ENCODE peak calls at places on chromosomes 16 and 17, in five cellular contexts. One of them, this sample, is unnamed.

GRCh38 chr17:60169921-60170817 is 20.4 kb downstream of the CA4 start:
- DNase-seq in activated CD8-positive, alpha-beta memory T cell treated with anti-CD3 and anti-CD28 coated beads, Interleukin-2, amount 50 U/mL, for 4 hours: no peak
- DNase-seq in NCI-H226: peak; percentile 12
- DNase-seq in putamen: no peak
- DNase-seq in SW 1271: no peak
- DNase-seq in this sample: peak; percentile 61

GRCh38 chr16:68257251-68257905 is 6.9 kb upstream of the SLC7A6 start:
- DNase-seq in putamen: no peak
- DNase-seq in activated CD8-positive, alpha-beta memory T cell treated with anti-CD3 and anti-CD28 coated beads, Interleukin-2, amount 50 U/mL, for 4 hours: no peak
- DNase-seq in SW 1271: no peak
- DNase-seq in NCI-H226: no peak
- DNase-seq in this sample: no peak

GRCh38 chr16:75377971-75378386 is 55.3 kb downstream of the CFDP1 start:
- DNase-seq in SW 1271: peak; percentile 89
- DNase-seq in NCI-H226: peak; percentile 94
- DNase-seq in putamen: peak; percentile 60
- DNase-seq in activated CD8-positive, alpha-beta memory T cell treated with anti-CD3 and anti-CD28 coated beads, Interleukin-2, amount 50 U/mL, for 4 hours: no peak
- DNase-seq in this sample: peak; percentile 97

GRCh38 chr17:51563961-51564360 is 303.6 kb downstream of the UTP18 start:
- DNase-seq in activated CD8-positive, alpha-beta memory T cell treated with anti-CD3 and anti-CD28 coated beads, Interleukin-2, amount 50 U/mL, for 4 hours: no peak
- DNase-seq in SW 1271: no peak
- DNase-seq in NCI-H226: no peak
- DNase-seq in putamen: no peak
- DNase-seq in this sample: no peak

GRCh38 chr17:75390982-75391381 is 14.5 kb downstream of the GRB2 start:
- DNase-seq in putamen: no peak
- DNase-seq in NCI-H226: no peak
- DNase-seq in activated CD8-positive, alpha-beta memory T cell treated with anti-CD3 and anti-CD28 coated beads, Interleukin-2, amount 50 U/mL, for 4 hours: no peak
- DNase-seq in SW 1271: no peak
- DNase-seq in this sample: no peak

GRCh38 chr17:34997355-34997862 is 17.1 kb downstream of the LIG3 start:
- DNase-seq in SW 1271: no peak
- DNase-seq in activated CD8-positive, alpha-beta memory T cell treated with anti-CD3 and anti-CD28 coated beads, Interleukin-2, amount 50 U/mL, for 4 hours: no peak
- DNase-seq in putamen: no peak
- DNase-seq in NCI-H226: no peak
- DNase-seq in this sample: no peak

GRCh38 chr17:2792541-2793169 is 3.6 kb upstream of the RAP1GAP2 start:
- DNase-seq in SW 1271: no peak
- DNase-seq in NCI-H226: no peak
- DNase-seq in putamen: no peak
- DNase-seq in activated CD8-positive, alpha-beta memory T cell treated with anti-CD3 and anti-CD28 coated beads, Interleukin-2, amount 50 U/mL, for 4 hours: peak; percentile 73
- DNase-seq in this sample: no peak

GRCh38 chr16:2824626-2825025 is 5.5 kb upstream of the ZG16B start:
- DNase-seq in activated CD8-positive, alpha-beta memory T cell treated with anti-CD3 and anti-CD28 coated beads, Interleukin-2, amount 50 U/mL, for 4 hours: no peak
- DNase-seq in putamen: no peak
- DNase-seq in NCI-H226: no peak
- DNase-seq in SW 1271: no peak
- DNase-seq in this sample: no peak

GRCh38 chr16:10858203-10858602 is 18.8 kb upstream of the CIITA start:
- DNase-seq in SW 1271: no peak
- DNase-seq in putamen: no peak
- DNase-seq in NCI-H226: no peak
- DNase-seq in activated CD8-positive, alpha-beta memory T cell treated with anti-CD3 and anti-CD28 coated beads, Interleukin-2, amount 50 U/mL, for 4 hours: no peak
- DNase-seq in this sample: no peak

GRCh38 chr16:29821663-29822115 is 1.4 kb downstream of the MVP start:
- DNase-seq in putamen: no peak
- DNase-seq in NCI-H226: peak; percentile 93
- DNase-seq in activated CD8-positive, alpha-beta memory T cell treated with anti-CD3 and anti-CD28 coated beads, Interleukin-2, amount 50 U/mL, for 4 hours: no peak
- DNase-seq in SW 1271: peak; percentile 83
- DNase-seq in this sample: peak; percentile 86

GRCh38 chr16:27080870-27081269 is 14.1 kb downstream of the C16orf82 start:
- DNase-seq in SW 1271: peak; percentile 14
- DNase-seq in putamen: no peak
- DNase-seq in activated CD8-positive, alpha-beta memory T cell treated with anti-CD3 and anti-CD28 coated beads, Interleukin-2, amount 50 U/mL, for 4 hours: no peak
- DNase-seq in NCI-H226: no peak
- DNase-seq in this sample: peak; percentile 7

GRCh38 chr17:73109603-73110002 is 17.1 kb upstream of the SLC39A11 start:
- DNase-seq in putamen: no peak
- DNase-seq in NCI-H226: no peak
- DNase-seq in SW 1271: no peak
- DNase-seq in activated CD8-positive, alpha-beta memory T cell treated with anti-CD3 and anti-CD28 coated beads, Interleukin-2, amount 50 U/mL, for 4 hours: no peak
- DNase-seq in this sample: no peak

This sample was measured in mesenchymal stem cell.